ENCODE peak calls at places on chromosomes 11 and 22, in seven cellular contexts. P, T, O, E, F, N and V are unnamed samples.

GRCh38 chr11:70467196-70468085 is 69.1 kb downstream of the CTTN start:
- DNase-seq in N (peak), T (peak), F (peak), E (peak), P (peak), O (no peak), V (peak)

GRCh38 chr11:64870176-64870892 is 8.1 kb downstream of the EHD1 start:
- DNase-seq in O (peak), F (no peak), N (peak), E (no peak), P (no peak), T (no peak), V (no peak)

GRCh38 chr22:17074648-17075002 is 10.2 kb upstream of the IL17RA start:
- DNase-seq in P (no peak), N (no peak), T (no peak), O (no peak), E (no peak), F (no peak), V (no peak)

GRCh38 chr11:8206251-8207079 is 37.6 kb upstream of the RIC3 start:
- DNase-seq in N (peak), E (peak), F (no peak), P (no peak), O (no peak), T (peak), V (peak)

GRCh38 chr22:46196268-46196667 is 45.9 kb downstream of the PPARA start:
- DNase-seq in T (peak), O (no peak), F (no peak), P (peak), N (no peak), E (peak), V (no peak)

GRCh38 chr11:47415949-47416472 is 7.6 kb downstream of the SLC39A13 start:
- DNase-seq in F (peak), P (no peak), O (peak), T (peak), E (no peak), N (peak), V (peak)

GRCh38 chr11:75313457-75314272 is 37.8 kb downstream of the ARRB1 start:
- DNase-seq in F (peak), T (peak), N (peak), O (peak), P (peak), E (no peak), V (peak)

GRCh38 chr11:68043029-68043348 is 4.2 kb downstream of the TCIRG1 start:
- DNase-seq in N (no peak), T (peak), O (peak), F (peak), P (no peak), E (no peak), V (no peak)

GRCh38 chr11:71255323-71255722 is 2.9 kb upstream of the SHANK2 start:
- DNase-seq in O (no peak), N (no peak), P (no peak), T (no peak), F (no peak), E (peak), V (no peak)

GRCh38 chr11:100869328-100869727 is 182.2 kb downstream of the ARHGAP42 start:
- DNase-seq in N (no peak), O (no peak), P (no peak), F (no peak), E (no peak), T (no peak), V (no peak)

GRCh38 chr22:46626356-46626755 is 6.2 kb downstream of the GRAMD4 start:
- DNase-seq in E (no peak), O (no peak), T (no peak), P (no peak), N (no peak), F (no peak), V (no peak)

GRCh38 chr22:36386900-36387663 is 685 bp downstream of the MYH9 start:
- DNase-seq in N (peak), O (peak), E (peak), F (peak), P (peak), T (peak), V (no peak)

GRCh38 chr11:28606930-28607329 is 498.7 kb downstream of the METTL15 start:
- DNase-seq in E (no peak), N (no peak), F (no peak), T (no peak), P (no peak), O (no peak), V (no peak)

GRCh38 chr22:30222321-30222720 is 24.2 kb downstream of the LIF start:
- DNase-seq in O (no peak), N (no peak), T (no peak), F (no peak), E (no peak), P (no peak), V (no peak)

GRCh38 chr11:74696488-74696887 is 34.7 kb downstream of the CHRDL2 start:
- DNase-seq in F (no peak), N (no peak), O (no peak), P (no peak), T (peak), E (no peak), V (no peak)

GRCh38 chr11:112440518-112440917 is 179.9 kb upstream of the PLET1 start:
- DNase-seq in F (no peak), T (no peak), O (no peak), E (no peak), N (no peak), P (no peak), V (no peak)

GRCh38 chr11:106281455-106282173 is 204.2 kb downstream of the AASDHPPT start:
- DNase-seq in T (no peak), N (no peak), O (no peak), P (no peak), F (no peak), E (no peak), V (no peak)

GRCh38 chr11:35305670-35306382 is 113.5 kb downstream of the SLC1A2 start:
- DNase-seq in O (no peak), E (peak), N (no peak), T (peak), F (no peak), P (no peak), V (no peak)

GRCh38 chr11:4960877-4961276 is 5.4 kb upstream of the OR51A2 start:
- DNase-seq in T (no peak), P (no peak), N (no peak), O (no peak), F (no peak), E (no peak), V (no peak)

GRCh38 chr22:49979587-49980264 is 19.2 kb downstream of the PIM3 start:
- DNase-seq in F (no peak), O (no peak), T (no peak), E (peak), N (peak), P (no peak), V (no peak)

GRCh38 chr22:21623402-21623970 is 6.3 kb downstream of the YDJC start:
- DNase-seq in O (no peak), T (no peak), F (no peak), P (no peak), E (no peak), N (no peak), V (peak)

GRCh38 chr22:48627203-48627602 is 1200.5 kb downstream of the BRD1 start:
- DNase-seq in T (no peak), N (no peak), E (no peak), F (peak), O (no peak), P (no peak), V (no peak)

GRCh38 chr11:8834379-8834778 is 76.6 kb upstream of the AKIP1 start:
- DNase-seq in F (no peak), T (no peak), P (no peak), O (no peak), N (no peak), E (no peak), V (no peak)

GRCh38 chr11:19766206-19766605 is 53.6 kb downstream of the NAV2 start:
- DNase-seq in O (no peak), P (no peak), T (no peak), E (no peak), N (no peak), F (no peak), V (no peak)

GRCh38 chr11:61516675-61517516 is 8.3 kb downstream of the LRRC10B start:
- DNase-seq in T (no peak), O (no peak), F (peak), N (no peak), P (peak), E (no peak), V (no peak)

GRCh38 chr11:120182357-120182756 is 28.5 kb upstream of the OAF start:
- DNase-seq in P (no peak), N (no peak), O (peak), E (no peak), F (no peak), T (no peak), V (no peak)

GRCh38 chr11:30406978-30407762 is 84.3 kb downstream of the ARL14EP start:
- DNase-seq in N (no peak), O (no peak), T (no peak), E (no peak), F (no peak), P (no peak), V (no peak)

GRCh38 chr11:128195057-128195751 is 392.2 kb downstream of the ETS1 start:
- DNase-seq in E (peak), O (no peak), T (no peak), F (no peak), P (no peak), N (peak), V (no peak)

GRCh38 chr11:16945671-16946469 is 68.3 kb downstream of the PLEKHA7 start:
- DNase-seq in O (no peak), T (peak), P (peak), E (peak), F (peak), N (no peak), V (peak)

GRCh38 chr11:20250644-20251247 is 90.5 kb upstream of the DBX1 start:
- DNase-seq in O (no peak), P (no peak), F (no peak), N (no peak), T (peak), E (no peak), V (no peak)

GRCh38 chr11:69925366-69926196 is 106.4 kb upstream of the FGF3 start:
- DNase-seq in T (no peak), N (no peak), P (peak), O (peak), E (no peak), F (no peak), V (no peak)

GRCh38 chr11:111846640-111847039 is 24.7 kb downstream of the ALG9 start:
- DNase-seq in F (no peak), E (no peak), T (no peak), P (no peak), O (no peak), N (no peak), V (no peak)

GRCh38 chr22:46849101-46849500 is 86.7 kb downstream of the TBC1D22A start:
- DNase-seq in E (no peak), F (no peak), N (no peak), O (no peak), T (no peak), P (no peak), V (no peak)

GRCh38 chr22:24450600-24450999 is 23.2 kb downstream of the ADORA2A start:
- DNase-seq in E (no peak), F (no peak), O (no peak), T (no peak), N (no peak), P (no peak), V (no peak)

GRCh38 chr11:95605271-95605940 is 184.2 kb downstream of the FAM76B start:
- DNase-seq in F (no peak), E (no peak), T (no peak), P (no peak), N (no peak), O (no peak), V (no peak)
- H3K27ac ChIP-seq in F (no peak), E (no peak), T (no peak), P (no peak), N (no peak), O (no peak), V (no peak)

DNA sequence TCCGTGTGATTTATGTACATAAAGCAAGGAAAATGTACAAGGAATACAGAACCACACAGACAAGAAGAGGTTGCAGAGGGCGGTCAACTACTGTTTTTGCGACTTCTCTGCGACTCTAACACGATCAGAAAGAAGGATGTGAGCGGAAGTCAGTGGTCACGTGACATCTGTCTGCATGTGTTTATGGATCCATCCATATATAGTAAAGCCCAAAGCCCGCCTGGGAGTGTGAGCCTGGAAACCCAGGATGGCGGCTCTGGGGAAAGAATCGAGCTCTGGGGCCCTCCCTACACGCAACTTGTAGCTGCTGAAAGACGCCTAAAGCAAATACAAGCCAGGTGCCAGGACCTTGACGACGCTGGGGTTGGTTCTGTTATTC is 8.8 kb downstream of the OSBPL5 start:
- DNase-seq in F (peak), O (peak), T (no peak), P (peak), E (no peak), N (peak), V (no peak)
- H3K27ac ChIP-seq in F (no peak), O (peak), T (no peak), P (peak), E (no peak), N (peak), V (no peak)

GRCh38 chr11:94974178-94974577 is 669 bp downstream of the KDM4D start:
- DNase-seq in N (no peak), E (no peak), F (no peak), O (no peak), P (no peak), T (no peak), V (no peak)

GRCh38 chr11:94968334-94968958 is 4.9 kb downstream of the CWC15 start:
- DNase-seq in F (no peak), N (no peak), O (no peak), P (no peak), T (no peak), E (no peak), V (no peak)

GRCh38 chr11:94975599-94975998 is 2.1 kb downstream of the KDM4D start:
- DNase-seq in T (no peak), E (no peak), P (no peak), F (no peak), N (no peak), O (no peak), V (no peak)

DNA sequence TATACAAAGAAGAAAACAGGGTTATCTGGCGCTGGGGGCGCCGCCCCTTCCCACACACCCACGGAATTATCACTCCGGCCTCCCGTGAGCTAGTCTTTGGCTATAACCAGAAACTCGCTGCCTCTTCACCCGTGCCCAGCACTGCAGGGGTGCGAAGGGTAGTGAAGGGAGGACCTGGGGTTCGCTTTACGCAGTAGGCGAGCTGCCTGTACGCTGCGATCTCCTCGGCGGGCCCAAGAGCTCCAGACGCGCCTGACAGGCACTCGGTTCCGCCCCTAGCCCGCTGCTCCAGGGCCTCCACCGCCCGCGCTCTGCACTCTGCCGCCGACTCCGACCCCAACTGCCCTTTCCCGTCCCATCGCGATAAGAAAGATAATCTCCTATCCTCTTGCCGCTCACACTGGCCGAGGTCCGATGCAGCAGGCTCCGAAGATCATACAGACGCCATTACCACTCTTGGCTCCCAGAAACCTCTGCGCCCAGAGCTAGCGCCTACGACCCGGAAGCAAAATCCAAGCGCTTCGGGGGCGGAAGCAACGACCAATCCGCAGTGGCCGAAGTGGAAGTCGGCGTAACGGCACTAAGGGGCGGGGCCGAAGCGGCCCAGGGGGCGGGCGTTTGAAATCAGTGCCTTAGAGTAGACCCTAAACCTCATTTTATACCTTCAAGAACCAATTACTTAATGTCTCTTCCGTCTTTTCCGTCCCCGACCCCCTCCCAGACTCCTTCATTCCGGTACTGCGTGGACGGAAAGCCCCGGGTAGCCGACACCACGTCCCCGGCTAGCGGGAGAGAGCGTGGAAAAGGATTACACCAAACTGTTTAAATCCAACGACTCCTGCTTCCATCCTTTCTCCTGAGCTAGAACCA is at the start of the genes CWC15 and KDM4D:
- DNase-seq in O (peak), E (peak), T (peak), F (peak), P (peak), N (peak), V (peak)
- H3K27ac ChIP-seq in O (peak), E (peak), T (no peak), F (peak), P (peak), N (peak), V (peak)

GRCh38 chr11:93832780-93833179 is 17.6 kb downstream of the VSTM5 start:
- DNase-seq in P (no peak), E (no peak), N (no peak), T (no peak), F (no peak), O (no peak), V (no peak)

GRCh38 chr11:93831343-93832082 is 18.9 kb downstream of the VSTM5 start:
- DNase-seq in T (no peak), P (no peak), O (no peak), F (no peak), N (no peak), E (peak), V (no peak)

GRCh38 chr11:93827347-93827746 is 23.1 kb downstream of the VSTM5 start:
- DNase-seq in O (no peak), N (no peak), P (no peak), F (no peak), E (no peak), T (no peak), V (no peak)

GRCh38 chr11:93829598-93829997 is 20.8 kb downstream of the VSTM5 start:
- DNase-seq in T (no peak), O (no peak), N (no peak), F (no peak), P (no peak), E (no peak), V (no peak)
- H3K27ac ChIP-seq in T (no peak), O (no peak), N (no peak), F (no peak), P (no peak), E (no peak), V (no peak)

GRCh38 chr11:123434911-123435310 is 4.8 kb downstream of the GRAMD1B start:
- DNase-seq in O (no peak), F (no peak), T (no peak), N (no peak), P (no peak), E (no peak), V (no peak)
- H3K27ac ChIP-seq in O (no peak), F (no peak), T (no peak), N (no peak), P (no peak), E (no peak), V (no peak)

DNA sequence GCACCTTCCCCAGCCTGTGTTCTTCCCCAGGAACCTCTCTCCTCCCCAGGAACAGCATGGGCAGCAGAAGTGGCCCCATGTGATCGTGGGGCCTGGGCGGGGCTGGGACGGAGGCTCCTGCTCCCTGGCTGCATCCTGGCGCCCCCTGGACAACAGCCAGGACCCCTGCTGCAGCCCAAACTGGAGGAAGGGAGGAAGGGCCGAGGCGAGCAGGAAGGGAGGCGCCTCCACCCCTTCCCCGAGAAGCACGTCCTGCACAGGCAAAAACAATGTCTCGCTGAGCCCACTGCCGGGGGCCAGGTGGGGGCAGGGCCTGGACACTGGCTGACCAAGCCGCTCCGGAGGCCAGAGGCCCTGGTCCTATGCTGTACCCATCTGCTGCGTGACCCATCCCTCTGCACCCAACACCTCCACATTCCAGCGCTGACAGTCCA is 15.0 kb upstream of the MFNG start:
- DNase-seq in O (no peak), P (no peak), F (peak), E (peak), N (no peak), T (peak), V (no peak)
- H3K27ac ChIP-seq in O (peak), P (peak), F (no peak), E (peak), N (no peak), T (peak), V (no peak)

GRCh38 chr11:66285250-66285947 is 3.5 kb downstream of the YIF1A start:
- DNase-seq in T (no peak), N (no peak), P (no peak), E (no peak), F (no peak), O (no peak), V (no peak)
- H3K27ac ChIP-seq in T (no peak), N (no peak), P (no peak), E (no peak), F (no peak), O (no peak), V (peak)

GRCh38 chr11:78961938-78962701 is 387.5 kb upstream of the NARS2 start:
- DNase-seq in N (no peak), E (no peak), F (no peak), P (no peak), O (no peak), T (no peak), V (peak)

GRCh38 chr11:78957481-78958245 is 383.0 kb upstream of the NARS2 start:
- DNase-seq in E (no peak), N (no peak), P (no peak), T (no peak), O (no peak), F (no peak), V (no peak)

GRCh38 chr11:78958444-78958843 is 383.8 kb upstream of the NARS2 start:
- DNase-seq in P (no peak), T (no peak), E (no peak), O (no peak), N (no peak), F (no peak), V (no peak)

GRCh38 chr11:78961186-78961782 is 386.6 kb upstream of the NARS2 start:
- DNase-seq in T (no peak), P (no peak), O (no peak), F (no peak), E (peak), N (no peak), V (no peak)
- H3K27ac ChIP-seq in T (no peak), P (no peak), O (no peak), F (no peak), E (no peak), N (no peak), V (no peak)

DNA sequence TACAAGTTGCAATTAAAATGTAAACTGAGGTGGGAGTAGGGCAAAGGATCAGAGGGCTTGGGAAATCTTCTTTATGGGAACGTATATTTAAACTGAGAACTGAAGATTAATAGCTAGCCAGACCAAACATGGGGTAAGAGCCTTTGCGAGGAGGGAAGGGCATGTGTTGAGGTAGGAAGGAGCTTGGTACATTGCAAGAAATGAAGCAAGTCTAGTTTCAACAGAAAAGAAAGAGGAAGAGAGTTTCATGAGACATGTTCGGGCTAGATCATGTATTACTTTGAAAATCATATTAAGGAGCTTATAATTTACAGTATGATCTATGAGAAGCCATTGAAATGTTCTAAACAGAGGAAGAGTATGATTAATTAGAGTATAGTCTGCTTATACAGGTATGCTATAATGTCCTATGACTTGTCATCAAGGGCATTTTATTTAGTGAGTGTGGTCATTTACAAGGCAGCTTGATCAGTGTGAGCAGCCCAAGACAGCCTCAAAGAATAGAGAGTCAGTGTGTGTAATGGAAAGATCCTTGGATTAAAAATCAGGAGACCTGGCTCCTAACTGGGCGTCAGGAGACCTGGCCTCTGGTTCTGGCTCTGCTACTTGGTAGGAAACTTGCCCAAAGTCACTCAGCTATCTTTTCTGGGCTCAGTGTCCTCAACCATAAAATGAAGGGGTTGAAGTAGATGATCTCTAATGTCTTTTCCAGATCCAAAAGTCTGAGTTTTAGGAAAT is 10.9 kb downstream of the GAS2 start:
- DNase-seq in E (no peak), P (no peak), F (no peak), T (no peak), N (no peak), O (no peak), V (no peak)
- H3K27ac ChIP-seq in E (no peak), P (no peak), F (no peak), T (no peak), N (no peak), O (no peak), V (no peak)